ENCODE peak calls at places on chromosomes 1 and 21, in eight cellular contexts. Q is nucleus accumbens; L is T-helper 2 cell treated with Interferon-gamma antibody and Interleukin-4, amounts not matched to agents 5 μg/mL and 100 μg/mL, for 36 hours; G is stimulated activated naive CD4-positive, alpha-beta T cell; W is ELR; A is amniotic stem cell; S is GM04503; T is AG08395. M is an unnamed sample.

GRCh38 chr1:202016022-202016624 is 5.7 kb downstream of the ELF3 start:
- DNase-seq in A (peak; percentile 39), W (no peak), T (peak; percentile 18), S (no peak), L (no peak), Q (no peak), G (no peak), M (no peak)

GRCh38 chr1:169906938-169907337 is 13.2 kb upstream of the SCYL3 start:
- DNase-seq in Q (no peak), W (no peak), G (no peak), A (no peak), S (no peak), L (no peak), T (peak; percentile 30), M (no peak)

GRCh38 chr1:245879091-245879490 is 628.0 kb downstream of the SMYD3 start:
- DNase-seq in W (no peak), Q (no peak), T (no peak), A (no peak), G (no peak), L (no peak), S (no peak), M (no peak)

GRCh38 chr1:109161836-109162606 is 48.1 kb downstream of the ELAPOR1 start:
- DNase-seq in T (peak; percentile 87), A (peak; percentile 74), L (peak; percentile 68), G (no peak), S (peak; percentile 91), Q (no peak), W (peak; percentile 80), M (peak; percentile 45)

GRCh38 chr1:160865316-160865715 is 2.6 kb upstream of the CD244 start:
- DNase-seq in L (no peak), T (no peak), G (no peak), A (no peak), W (no peak), Q (no peak), S (no peak), M (no peak)

GRCh38 chr1:153805042-153805745 is 30.0 kb downstream of the SLC27A3 start:
- DNase-seq in Q (no peak), S (peak; percentile 74), W (peak; percentile 88), T (peak; percentile 92), L (peak; percentile 70), G (peak; percentile 19), A (peak; percentile 17), M (no peak)

GRCh38 chr1:176643536-176643935 is 180.6 kb downstream of the PAPPA2 start:
- DNase-seq in Q (no peak), G (no peak), T (peak; percentile 66), A (no peak), W (peak; percentile 75), S (peak; percentile 16), L (no peak), M (no peak)

GRCh38 chr1:156162430-156163037 is 9.1 kb downstream of the SEMA4A start:
- DNase-seq in Q (no peak), G (no peak), A (no peak), T (no peak), L (no peak), S (no peak), W (no peak), M (no peak)

GRCh38 chr21:42047821-42048613 is 23.1 kb upstream of the UMODL1 start:
- DNase-seq in L (no peak), S (peak; percentile 93), G (no peak), A (peak; percentile 68), T (peak; percentile 91), W (peak; percentile 93), Q (peak; percentile 41), M (peak; percentile 52)

GRCh38 chr21:14403681-14404318 is 20.9 kb upstream of the HSPA13 start:
- DNase-seq in Q (no peak), L (no peak), G (no peak), A (no peak), T (peak; percentile 19), W (peak; percentile 37), S (no peak), M (no peak)

GRCh38 chr21:34187935-34188334 is 114.6 kb downstream of the MRPS6 start:
- DNase-seq in W (no peak), S (peak; percentile 65), L (no peak), A (no peak), T (peak; percentile 85), G (no peak), Q (no peak), M (no peak)

GRCh38 chr1:18123467-18123992 is 15.9 kb downstream of the IGSF21 start:
- DNase-seq in S (no peak), G (no peak), A (no peak), L (no peak), T (no peak), W (no peak), Q (no peak), M (no peak)

GRCh38 chr1:62508187-62508758 is 71.4 kb downstream of the USP1 start:
- DNase-seq in Q (no peak), W (peak; percentile 61), T (peak; percentile 29), A (no peak), G (no peak), S (no peak), L (no peak), M (peak; percentile 26)

GRCh38 chr1:64699327-64699726 is 45.5 kb upstream of the RAVER2 start:
- DNase-seq in S (no peak), T (no peak), A (no peak), L (no peak), Q (no peak), W (no peak), G (no peak), M (no peak)

GRCh38 chr21:45607021-45607921 is 36.3 kb upstream of the PCBP3 start:
- DNase-seq in L (peak; percentile 44), S (no peak), T (no peak), W (peak; percentile 67), Q (no peak), G (peak; percentile 51), A (no peak), M (no peak)

GRCh38 chr1:222240536-222241181 is 307.2 kb downstream of the HHIPL2 start:
- DNase-seq in A (peak; percentile 6), W (peak; percentile 38), L (no peak), S (peak; percentile 11), G (no peak), T (peak; percentile 33), Q (no peak), M (no peak)

GRCh38 chr1:2330511-2331199 is 60.7 kb downstream of the MORN1 start:
- DNase-seq in S (peak; percentile 82), G (no peak), T (peak; percentile 92), A (peak; percentile 12), Q (no peak), W (peak; percentile 69), L (no peak), M (no peak)

GRCh38 chr1:12434174-12434573 is 183.8 kb downstream of the DHRS3 start:
- DNase-seq in Q (no peak), W (peak; percentile 80), A (no peak), S (no peak), T (peak; percentile 33), L (peak; percentile 83), G (peak; percentile 20), M (no peak)

GRCh38 chr1:233598891-233599541 is 14.9 kb upstream of the KCNK1 start:
- DNase-seq in T (no peak), G (no peak), A (no peak), S (no peak), Q (no peak), L (peak; percentile 75), W (no peak), M (no peak)

GRCh38 chr1:217456261-217456660 is 174.6 kb downstream of the GPATCH2 start:
- DNase-seq in W (no peak), T (no peak), S (no peak), A (no peak), G (no peak), Q (no peak), L (no peak), M (no peak)

GRCh38 chr1:29939086-29939485 is 702.8 kb downstream of the PTPRU start:
- DNase-seq in L (no peak), Q (no peak), W (no peak), A (no peak), S (no peak), T (no peak), G (no peak), M (no peak)

GRCh38 chr21:41634858-41635257 is 126.9 kb upstream of the TMPRSS2 start:
- DNase-seq in A (peak; percentile 68), G (no peak), Q (no peak), W (peak; percentile 87), T (peak; percentile 75), S (peak; percentile 64), L (no peak), M (no peak)

GRCh38 chr1:197519741-197520334 is 251.8 kb downstream of the CRB1 start:
- DNase-seq in L (no peak), S (no peak), Q (no peak), G (no peak), A (no peak), W (peak; percentile 50), T (peak; percentile 31), M (no peak)

GRCh38 chr1:55402117-55402516 is 187.0 kb upstream of the USP24 start:
- DNase-seq in A (peak; percentile 50), W (peak; percentile 77), T (peak; percentile 86), S (peak; percentile 44), Q (no peak), G (no peak), L (no peak), M (no peak)

GRCh38 chr1:156104065-156104810 is 10.3 kb upstream of the LMNA start:
- DNase-seq in A (peak; percentile 82), L (no peak), S (no peak), G (peak; percentile 38), Q (no peak), T (peak; percentile 90), W (peak; percentile 70), M (no peak)

GRCh38 chr1:202938287-202938925 is 11.4 kb upstream of the KLHL12 start:
- DNase-seq in G (no peak), A (no peak), W (no peak), T (no peak), L (no peak), Q (no peak), S (no peak), M (no peak)

GRCh38 chr21:43812139-43812821 is 22.9 kb downstream of the RRP1 start:
- DNase-seq in A (no peak), S (no peak), W (no peak), T (peak; percentile 54), L (no peak), G (no peak), Q (no peak), M (no peak)

GRCh38 chr1:234699795-234700665 is 90.1 kb upstream of the IRF2BP2 start:
- DNase-seq in Q (no peak), L (no peak), G (no peak), T (peak; percentile 65), S (no peak), A (no peak), W (peak; percentile 60), M (no peak)

GRCh38 chr1:18541046-18541795 is 60.5 kb downstream of the KLHDC7A start:
- DNase-seq in A (no peak), T (no peak), L (no peak), S (no peak), W (no peak), G (no peak), Q (no peak), M (no peak)

GRCh38 chr1:162357681-162358266 is 18.9 kb downstream of the SPATA46 start:
- DNase-seq in T (peak; percentile 50), A (peak; percentile 35), Q (no peak), G (no peak), S (no peak), W (peak; percentile 72), L (no peak), M (peak; percentile 3)

GRCh38 chr1:1797731-1798341 is 19.6 kb upstream of the NADK start:
- DNase-seq in Q (no peak), T (no peak), G (no peak), L (no peak), A (no peak), S (no peak), W (no peak), M (no peak)

GRCh38 chr1:232137066-232137465 is 492.9 kb downstream of the SIPA1L2 start:
- DNase-seq in W (no peak), S (no peak), Q (no peak), G (no peak), T (no peak), L (no peak), A (no peak), M (no peak)

GRCh38 chr1:40783001-40783905 is at the start of gene KCNQ4:
- DNase-seq in W (peak; percentile 37), A (no peak), Q (no peak), T (no peak), G (no peak), L (no peak), S (no peak), M (no peak)

GRCh38 chr1:5456090-5456789 is 536.0 kb downstream of the NPHP4 start:
- DNase-seq in Q (no peak), T (no peak), L (no peak), A (no peak), W (no peak), S (no peak), G (no peak), M (no peak)